ENCODE peak calls at places on chromosomes 12 and 14, in five cellular contexts. One of them, this sample, is unnamed. For H3K4me1, the result is how much of the 10 kb centered on the place peaks cover.

GRCh38 chr14:80906946-80907345 is 34.6 kb downstream of the CEP128 start:
- DNase-seq in hepatocyte: no peak
- DNase-seq in lower lobe of right lung: no peak
- DNase-seq in esophagus squamous epithelium: no peak
- DNase-seq in PC-9: no peak
- DNase-seq in this sample: no peak

GRCh38 chr14:60116181-60116580 is 24.5 kb downstream of the PCNX4 start:
- DNase-seq in hepatocyte: no peak
- DNase-seq in PC-9: no peak
- DNase-seq in esophagus squamous epithelium: no peak
- DNase-seq in lower lobe of right lung: no peak
- DNase-seq in this sample: no peak

GRCh38 chr12:93197067-93197593 is 180.6 kb upstream of the NUDT4 start:
- DNase-seq in lower lobe of right lung: no peak
- DNase-seq in hepatocyte: no peak
- DNase-seq in esophagus squamous epithelium: no peak
- DNase-seq in PC-9: peak
- DNase-seq in this sample: no peak

GRCh38 chr14:98903371-98903770 is 368.6 kb downstream of the BCL11B start:
- DNase-seq in PC-9: no peak
- DNase-seq in hepatocyte: no peak
- DNase-seq in esophagus squamous epithelium: no peak
- DNase-seq in lower lobe of right lung: no peak
- DNase-seq in this sample: no peak

GRCh38 chr12:56267443-56268071 is 815 bp downstream of the COQ10A start:
- DNase-seq in hepatocyte: peak
- DNase-seq in PC-9: no peak
- DNase-seq in lower lobe of right lung: no peak
- DNase-seq in esophagus squamous epithelium: no peak
- DNase-seq in this sample: no peak

GRCh38 chr14:28356819-28357218 is 409.8 kb upstream of the FOXG1 start:
- DNase-seq in lower lobe of right lung: no peak
- DNase-seq in hepatocyte: no peak
- DNase-seq in esophagus squamous epithelium: no peak
- DNase-seq in PC-9: no peak
- DNase-seq in this sample: no peak

GRCh38 chr12:10722502-10722904 is 620 bp downstream of the YBX3 start:
- DNase-seq in esophagus squamous epithelium: no peak
- DNase-seq in lower lobe of right lung: peak
- DNase-seq in hepatocyte: peak
- DNase-seq in PC-9: no peak
- DNase-seq in this sample: peak

GRCh38 chr14:29805415-29806123 is 122.1 kb downstream of the PRKD1 start:
- DNase-seq in lower lobe of right lung: peak
- DNase-seq in PC-9: no peak
- DNase-seq in hepatocyte: peak
- DNase-seq in esophagus squamous epithelium: no peak
- DNase-seq in this sample: peak

GRCh38 chr14:97777622-97778021 is 980.4 kb downstream of the VRK1 start:
- DNase-seq in hepatocyte: no peak
- DNase-seq in PC-9: no peak
- DNase-seq in lower lobe of right lung: no peak
- DNase-seq in esophagus squamous epithelium: no peak
- DNase-seq in this sample: no peak

GRCh38 chr12:128872303-128872702 is 19.0 kb downstream of the GLT1D1 start:
- DNase-seq in PC-9: no peak
- DNase-seq in hepatocyte: no peak
- DNase-seq in esophagus squamous epithelium: no peak
- DNase-seq in lower lobe of right lung: no peak
- DNase-seq in this sample: no peak

GRCh38 chr12:29343022-29343799 is 37.8 kb downstream of the ERGIC2 start:
- DNase-seq in PC-9: no peak
- DNase-seq in hepatocyte: no peak
- DNase-seq in lower lobe of right lung: no peak
- DNase-seq in esophagus squamous epithelium: no peak
- DNase-seq in this sample: no peak

GRCh38 chr14:24376448-24377070 is 8.6 kb downstream of the NFATC4 start:
- DNase-seq in PC-9: no peak
- DNase-seq in hepatocyte: no peak
- DNase-seq in esophagus squamous epithelium: no peak
- DNase-seq in lower lobe of right lung: no peak
- DNase-seq in this sample: no peak

GRCh38 chr12:14239350-14239934 is 126.0 kb upstream of the ATF7IP start:
- DNase-seq in lower lobe of right lung: no peak
- DNase-seq in PC-9: peak
- DNase-seq in hepatocyte: peak
- DNase-seq in esophagus squamous epithelium: no peak
- DNase-seq in this sample: no peak

GRCh38 chr12:42469355-42470006 is 120.1 kb downstream of the PRICKLE1 start:
- DNase-seq in hepatocyte: no peak
- DNase-seq in lower lobe of right lung: no peak
- DNase-seq in esophagus squamous epithelium: no peak
- DNase-seq in PC-9: no peak
- DNase-seq in this sample: no peak

DNA sequence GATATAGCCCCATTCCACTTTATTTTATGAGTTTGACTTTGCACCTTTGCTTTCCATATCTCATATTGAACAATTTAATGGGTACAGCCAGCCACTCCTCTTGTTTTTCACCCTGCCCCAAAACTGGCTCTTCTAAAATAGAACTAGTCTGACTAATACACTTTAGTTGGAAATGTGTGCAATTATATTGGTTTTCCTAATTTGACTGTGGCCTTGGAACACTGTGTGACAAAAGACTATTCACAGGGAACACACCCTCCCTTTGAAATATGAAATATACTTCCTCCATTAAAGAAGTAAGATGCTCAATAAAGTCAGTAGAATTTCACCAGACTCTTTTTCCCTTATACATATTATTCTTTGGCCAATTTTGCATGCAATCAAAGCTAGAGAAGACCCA is 218.6 kb upstream of the DCN start:
- DNase-seq in esophagus squamous epithelium: no peak
- DNase-seq in lower lobe of right lung: no peak
- DNase-seq in PC-9: no peak
- DNase-seq in hepatocyte: no peak
- DNase-seq in this sample: peak
- H3K27ac ChIP-seq in esophagus squamous epithelium: no peak
- H3K27ac ChIP-seq in lower lobe of right lung: no peak
- H3K27ac ChIP-seq in PC-9: no peak
- H3K27ac ChIP-seq in hepatocyte: no peak
- H3K27ac ChIP-seq in this sample: no peak

DNA sequence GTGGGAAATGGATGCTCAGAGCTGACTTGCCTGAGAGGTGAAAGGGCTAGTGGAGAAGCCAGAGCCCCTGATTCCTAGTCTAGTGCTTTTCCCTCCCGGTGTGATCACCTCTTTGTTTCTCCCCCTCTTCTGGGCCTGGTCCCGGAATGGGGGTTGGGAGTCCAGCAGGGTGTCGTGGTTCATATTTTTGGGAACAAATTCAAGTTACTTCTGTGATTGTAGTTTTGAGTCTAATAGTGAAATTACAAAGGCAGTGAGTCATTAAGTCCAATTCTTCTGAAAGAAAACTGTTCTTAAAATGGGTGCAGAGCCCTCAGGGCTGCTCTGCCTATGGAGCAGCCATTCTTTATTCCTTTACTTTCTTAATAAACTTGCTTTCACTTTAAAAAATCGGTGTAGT is 7.6 kb downstream of the SUSD6 start:
- DNase-seq in PC-9: no peak
- DNase-seq in lower lobe of right lung: no peak
- DNase-seq in esophagus squamous epithelium: no peak
- DNase-seq in hepatocyte: no peak
- DNase-seq in this sample: no peak
- H3K4me1 ChIP-seq in PC-9: under half
- H3K4me1 ChIP-seq in lower lobe of right lung: half or more
- H3K4me1 ChIP-seq in esophagus squamous epithelium: under half
- H3K4me1 ChIP-seq in hepatocyte: under half
- H3K4me1 ChIP-seq in this sample: under half

GRCh38 chr12:20319374-20319773 is 49.0 kb upstream of the PDE3A start:
- DNase-seq in hepatocyte: no peak
- DNase-seq in esophagus squamous epithelium: no peak
- DNase-seq in PC-9: no peak
- DNase-seq in lower lobe of right lung: no peak
- DNase-seq in this sample: no peak

GRCh38 chr12:20314325-20314724 is 54.0 kb upstream of the PDE3A start:
- DNase-seq in PC-9: no peak
- DNase-seq in lower lobe of right lung: no peak
- DNase-seq in esophagus squamous epithelium: no peak
- DNase-seq in hepatocyte: no peak
- DNase-seq in this sample: no peak

GRCh38 chr12:20320552-20320951 is 47.8 kb upstream of the PDE3A start:
- DNase-seq in hepatocyte: no peak
- DNase-seq in lower lobe of right lung: no peak
- DNase-seq in PC-9: no peak
- DNase-seq in esophagus squamous epithelium: no peak
- DNase-seq in this sample: no peak

DNA sequence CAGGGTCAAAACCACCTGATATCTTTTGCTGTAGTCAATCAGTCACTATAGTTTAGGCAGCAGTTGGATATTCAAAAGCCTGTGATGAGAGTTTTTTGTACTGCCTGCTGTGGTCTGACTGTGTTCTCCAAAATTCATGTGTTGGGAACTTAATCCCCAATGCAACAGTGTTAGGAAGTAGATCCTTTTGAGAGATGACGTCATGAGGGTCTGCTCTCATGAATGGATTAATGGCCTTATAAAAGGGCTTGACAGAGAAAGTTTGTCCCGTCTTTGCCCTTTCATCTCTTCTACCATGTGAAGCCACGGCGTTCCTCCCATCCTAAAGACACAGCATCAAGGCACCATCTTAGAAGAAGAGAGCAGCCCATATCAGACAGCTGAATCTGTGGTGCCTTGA is 50.8 kb upstream of the PDE3A start:
- DNase-seq in hepatocyte: no peak
- DNase-seq in lower lobe of right lung: no peak
- DNase-seq in esophagus squamous epithelium: no peak
- DNase-seq in PC-9: no peak
- DNase-seq in this sample: no peak
- H3K27ac ChIP-seq in hepatocyte: no peak
- H3K27ac ChIP-seq in lower lobe of right lung: no peak
- H3K27ac ChIP-seq in esophagus squamous epithelium: no peak
- H3K27ac ChIP-seq in PC-9: no peak
- H3K27ac ChIP-seq in this sample: no peak

GRCh38 chr14:74577948-74578275 is 34.1 kb downstream of the LTBP2 start:
- DNase-seq in esophagus squamous epithelium: no peak
- DNase-seq in lower lobe of right lung: no peak
- DNase-seq in hepatocyte: no peak
- DNase-seq in PC-9: no peak
- DNase-seq in this sample: no peak
- H3K4me1 ChIP-seq in esophagus squamous epithelium: under half
- H3K4me1 ChIP-seq in lower lobe of right lung: under half
- H3K4me1 ChIP-seq in hepatocyte: under half
- H3K4me1 ChIP-seq in PC-9: half or more
- H3K4me1 ChIP-seq in this sample: under half

GRCh38 chr12:115353467-115353866 is 669.5 kb upstream of the TBX3 start:
- DNase-seq in lower lobe of right lung: no peak
- DNase-seq in esophagus squamous epithelium: no peak
- DNase-seq in PC-9: no peak
- DNase-seq in hepatocyte: no peak
- DNase-seq in this sample: no peak

GRCh38 chr12:115354476-115354890 is 670.5 kb upstream of the TBX3 start:
- DNase-seq in hepatocyte: no peak
- DNase-seq in esophagus squamous epithelium: no peak
- DNase-seq in lower lobe of right lung: no peak
- DNase-seq in PC-9: no peak
- DNase-seq in this sample: no peak

GRCh38 chr12:115354007-115354452 is 670.1 kb upstream of the TBX3 start:
- DNase-seq in PC-9: peak
- DNase-seq in lower lobe of right lung: no peak
- DNase-seq in esophagus squamous epithelium: no peak
- DNase-seq in hepatocyte: peak
- DNase-seq in this sample: peak

GRCh38 chr12:115357681-115358080 is 673.7 kb upstream of the TBX3 start:
- DNase-seq in PC-9: no peak
- DNase-seq in lower lobe of right lung: no peak
- DNase-seq in hepatocyte: no peak
- DNase-seq in esophagus squamous epithelium: no peak
- DNase-seq in this sample: no peak

GRCh38 chr12:115355301-115355700 is 671.3 kb upstream of the TBX3 start:
- DNase-seq in lower lobe of right lung: no peak
- DNase-seq in esophagus squamous epithelium: no peak
- DNase-seq in PC-9: no peak
- DNase-seq in hepatocyte: no peak
- DNase-seq in this sample: no peak
- H3K27ac ChIP-seq in lower lobe of right lung: no peak
- H3K27ac ChIP-seq in esophagus squamous epithelium: no peak
- H3K27ac ChIP-seq in PC-9: no peak
- H3K27ac ChIP-seq in hepatocyte: no peak
- H3K27ac ChIP-seq in this sample: no peak

GRCh38 chr14:35367056-35367372 is 37.5 kb downstream of the NFKBIA start:
- DNase-seq in esophagus squamous epithelium: no peak
- DNase-seq in PC-9: no peak
- DNase-seq in hepatocyte: no peak
- DNase-seq in lower lobe of right lung: no peak
- DNase-seq in this sample: no peak
- H3K4me1 ChIP-seq in esophagus squamous epithelium: under half
- H3K4me1 ChIP-seq in PC-9: under half
- H3K4me1 ChIP-seq in hepatocyte: under half
- H3K4me1 ChIP-seq in lower lobe of right lung: under half
- H3K4me1 ChIP-seq in this sample: under half

GRCh38 chr14:92841930-92842329 is 47.8 kb downstream of the GOLGA5 start:
- DNase-seq in lower lobe of right lung: no peak
- DNase-seq in hepatocyte: no peak
- DNase-seq in esophagus squamous epithelium: no peak
- DNase-seq in PC-9: no peak
- DNase-seq in this sample: no peak
- H3K27ac ChIP-seq in lower lobe of right lung: no peak
- H3K27ac ChIP-seq in hepatocyte: no peak
- H3K27ac ChIP-seq in esophagus squamous epithelium: no peak
- H3K27ac ChIP-seq in PC-9: no peak
- H3K27ac ChIP-seq in this sample: no peak

GRCh38 chr14:50047274-50047676 is 69.1 kb downstream of the VCPKMT start:
- DNase-seq in hepatocyte: peak
- DNase-seq in esophagus squamous epithelium: no peak
- DNase-seq in lower lobe of right lung: no peak
- DNase-seq in PC-9: peak
- DNase-seq in this sample: peak
- H3K4me1 ChIP-seq in hepatocyte: under half
- H3K4me1 ChIP-seq in esophagus squamous epithelium: under half
- H3K4me1 ChIP-seq in lower lobe of right lung: under half
- H3K4me1 ChIP-seq in PC-9: half or more
- H3K4me1 ChIP-seq in this sample: under half